ENCODE peak calls at places on chromosomes 6 and 20, in eight cellular contexts. J is WTC11, D is MM.1S, S is left lung, C is lung, W is dorsolateral prefrontal cortex, U is right lobe of liver, B is psoas muscle. Z is an unnamed sample.

GRCh38 chr20:51562334-51563140 is 20.0 kb upstream of the NFATC2 start:
- DNase-seq in C (peak), J (peak), S (peak), W (no peak), B (peak), D (no peak), U (peak), Z (peak)

GRCh38 chr20:44694159-44694558 is 21.0 kb upstream of the CCN5 start:
- DNase-seq in W (no peak), B (no peak), S (no peak), U (no peak), C (no peak), D (no peak), J (no peak), Z (no peak)

GRCh38 chr6:126072834-126073233 is 86.5 kb downstream of the TRMT11 start:
- DNase-seq in S (no peak), D (no peak), J (no peak), W (no peak), B (no peak), C (no peak), U (no peak), Z (no peak)

GRCh38 chr20:63464289-63464635 is 8.2 kb downstream of the KCNQ2 start:
- DNase-seq in J (no peak), D (no peak), W (no peak), B (no peak), S (no peak), C (no peak), U (no peak), Z (no peak)

GRCh38 chr20:43558412-43559146 is at the start of gene SGK2:
- DNase-seq in C (peak), S (peak), W (no peak), B (no peak), U (peak), D (no peak), J (no peak), Z (no peak)

GRCh38 chr6:99933129-99933528 is 60.9 kb downstream of the MCHR2 start:
- DNase-seq in B (no peak), W (no peak), D (no peak), S (no peak), U (no peak), C (no peak), J (no peak), Z (no peak)

GRCh38 chr20:34017610-34018009 is 23.9 kb downstream of the RALY start:
- DNase-seq in J (no peak), C (no peak), U (no peak), D (peak), W (no peak), B (no peak), S (no peak), Z (no peak)

GRCh38 chr6:43217351-43217750 is 11.9 kb downstream of the DNPH1 start:
- DNase-seq in D (no peak), W (no peak), U (no peak), S (no peak), J (no peak), B (peak), C (peak), Z (no peak)

GRCh38 chr6:150276168-150276958 is 92.4 kb upstream of the IYD start:
- DNase-seq in U (no peak), J (no peak), D (no peak), W (no peak), C (no peak), S (no peak), B (no peak), Z (no peak)

GRCh38 chr6:46011241-46012085 is 4.2 kb downstream of the CLIC5 start:
- DNase-seq in C (no peak), W (no peak), J (no peak), B (no peak), U (no peak), S (no peak), D (peak), Z (peak)

GRCh38 chr6:71888720-71889340 is 2.5 kb downstream of the RIMS1 start:
- DNase-seq in B (no peak), J (no peak), W (no peak), C (no peak), S (no peak), D (no peak), U (no peak), Z (no peak)

GRCh38 chr6:43770417-43771209 is 602 bp downstream of the VEGFA start:
- DNase-seq in C (peak), U (peak), W (peak), B (peak), S (peak), J (peak), D (peak), Z (peak)

GRCh38 chr6:68895929-68896328 is 260.8 kb downstream of the ADGRB3 start:
- DNase-seq in S (no peak), D (no peak), J (no peak), U (no peak), B (no peak), W (no peak), C (no peak), Z (no peak)

GRCh38 chr6:100257661-100258395 is 206.9 kb downstream of the SIM1 start:
- DNase-seq in C (no peak), B (no peak), U (no peak), J (no peak), D (no peak), W (no peak), S (no peak), Z (peak)

GRCh38 chr6:83908813-83909212 is 49.3 kb downstream of the CYB5R4 start:
- DNase-seq in J (no peak), S (no peak), D (no peak), W (no peak), B (no peak), U (no peak), C (no peak), Z (no peak)

GRCh38 chr6:85923013-85923430 is 280.3 kb upstream of the SYNCRIP start:
- DNase-seq in C (no peak), S (no peak), J (peak), W (no peak), U (no peak), D (peak), B (no peak), Z (peak)

GRCh38 chr6:33694401-33694931 is 17.0 kb downstream of the UQCC2 start:
- DNase-seq in B (peak), W (no peak), C (no peak), D (no peak), S (no peak), U (no peak), J (no peak), Z (no peak)

GRCh38 chr20:24777746-24778145 is 171.3 kb upstream of the CST7 start:
- DNase-seq in U (no peak), C (no peak), W (peak), S (peak), B (peak), D (no peak), J (no peak), Z (no peak)

GRCh38 chr20:50900261-50900660 is 31.0 kb downstream of the ADNP start:
- DNase-seq in B (no peak), W (no peak), C (no peak), S (no peak), J (no peak), U (no peak), D (no peak), Z (no peak)

GRCh38 chr20:52972965-52973819 is 1.0 kb downstream of the TSHZ2 start:
- DNase-seq in B (peak), C (no peak), D (peak), J (peak), S (no peak), W (no peak), U (peak), Z (no peak)

GRCh38 chr6:2658788-2659187 is 91.9 kb downstream of the MYLK4 start:
- DNase-seq in B (no peak), U (no peak), C (no peak), S (no peak), D (no peak), W (no peak), J (no peak), Z (peak)

GRCh38 chr20:45028424-45029136 is 62.3 kb downstream of the STK4 start:
- DNase-seq in W (no peak), B (no peak), J (no peak), U (no peak), S (no peak), C (no peak), D (no peak), Z (no peak)

GRCh38 chr6:168034537-168034936 is 37.1 kb downstream of the KIF25 start:
- DNase-seq in B (no peak), C (no peak), D (no peak), J (no peak), S (no peak), W (no peak), U (no peak), Z (no peak)

GRCh38 chr20:478949-479429 is 16.7 kb upstream of the TBC1D20 start:
- DNase-seq in W (no peak), J (no peak), U (no peak), D (peak), C (no peak), B (no peak), S (no peak), Z (peak)

GRCh38 chr6:20024979-20025378 is 187.3 kb downstream of the MBOAT1 start:
- DNase-seq in B (no peak), D (no peak), J (no peak), U (no peak), S (no peak), C (no peak), W (no peak), Z (no peak)

GRCh38 chr6:63899550-63899949 is 263.9 kb downstream of the PHF3 start:
- DNase-seq in W (no peak), S (no peak), C (no peak), U (no peak), D (peak), B (no peak), J (no peak), Z (no peak)

GRCh38 chr6:33343953-33344611 is 26.5 kb upstream of the ZBTB22 start:
- DNase-seq in B (no peak), W (no peak), D (peak), J (no peak), S (no peak), U (no peak), C (no peak), Z (peak)

GRCh38 chr20:45448250-45448649 is 21.3 kb upstream of the WFDC2 start:
- DNase-seq in C (no peak), J (no peak), U (no peak), W (no peak), D (no peak), S (no peak), B (no peak), Z (no peak)

GRCh38 chr6:125821825-125822281 is 31.1 kb downstream of the NCOA7 start:
- DNase-seq in J (no peak), S (no peak), C (no peak), U (peak), B (no peak), W (no peak), D (no peak), Z (no peak)

GRCh38 chr6:111193156-111193555 is 105.9 kb downstream of the SLC16A10 start:
- DNase-seq in U (no peak), C (no peak), S (no peak), B (no peak), W (no peak), J (no peak), D (no peak), Z (no peak)

GRCh38 chr6:166341464-166341863 is 881 bp downstream of the SFT2D1 start:
- DNase-seq in D (no peak), B (no peak), J (no peak), W (no peak), S (no peak), U (no peak), C (no peak), Z (no peak)

GRCh38 chr6:27867051-27867940 is 44.9 kb downstream of the OR2B2 start:
- DNase-seq in C (peak), B (peak), W (no peak), U (peak), D (peak), J (peak), S (peak), Z (peak)
- TF ChIP-seq CTCF in C (no peak), B (no peak), W (no peak), U (no peak), D (no peak), J (no peak), S (no peak), Z (no peak)

GRCh38 chr6:158571826-158572652 is 12.1 kb downstream of the TMEM181 start:
- DNase-seq in C (peak), B (peak), U (no peak), S (peak), W (peak), J (no peak), D (no peak), Z (no peak)
- TF ChIP-seq CTCF in C (no peak), B (no peak), U (no peak), S (no peak), W (no peak), J (no peak), D (no peak), Z (no peak)

DNA sequence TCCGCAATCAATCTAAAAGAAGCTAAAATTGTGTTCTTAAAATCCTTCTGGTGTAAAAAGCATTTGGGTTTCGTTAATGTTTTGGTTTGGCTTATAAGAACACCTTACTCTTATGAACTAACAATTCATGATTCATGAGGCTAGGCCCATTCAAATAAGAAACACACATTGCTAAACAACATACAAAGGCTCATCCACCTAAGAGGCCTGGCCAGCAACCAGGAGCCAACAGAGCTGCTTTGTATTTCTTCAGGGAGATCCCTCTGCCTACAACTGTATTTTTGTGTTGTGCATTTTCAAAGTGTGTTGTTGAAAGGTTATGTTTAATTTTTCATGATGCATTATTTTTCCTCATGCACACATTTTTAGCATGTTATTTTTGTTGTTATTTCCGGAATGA is 98.6 kb downstream of the PTPRK start:
- DNase-seq in B (no peak), C (no peak), S (no peak), D (no peak), W (no peak), U (no peak), J (no peak), Z (no peak)
- TF ChIP-seq CTCF in B (no peak), C (no peak), S (no peak), D (no peak), W (no peak), U (no peak), J (no peak), Z (no peak)

GRCh38 chr20:55632592-55632991 is 372.7 kb downstream of the CBLN4 start:
- DNase-seq in U (no peak), S (no peak), W (no peak), B (no peak), D (no peak), J (no peak), C (no peak), Z (no peak)
- TF ChIP-seq CTCF in U (no peak), S (no peak), W (no peak), B (no peak), D (no peak), J (no peak), C (no peak), Z (no peak)

GRCh38 chr20:49345538-49345937 is 67.7 kb upstream of the ZNFX1 start:
- DNase-seq in J (no peak), D (no peak), C (no peak), S (no peak), B (peak), W (peak), U (no peak), Z (no peak)

GRCh38 chr20:49347156-49347555 is 69.3 kb upstream of the ZNFX1 start:
- DNase-seq in U (no peak), J (no peak), S (no peak), C (no peak), D (no peak), W (no peak), B (no peak), Z (no peak)

GRCh38 chr20:49344975-49345374 is 67.1 kb upstream of the ZNFX1 start:
- DNase-seq in J (no peak), B (peak), C (peak), S (peak), U (no peak), D (no peak), W (peak), Z (no peak)

GRCh38 chr20:49348563-49348962 is 70.7 kb upstream of the ZNFX1 start:
- DNase-seq in B (no peak), C (no peak), J (no peak), U (no peak), S (no peak), W (no peak), D (no peak), Z (no peak)

DNA sequence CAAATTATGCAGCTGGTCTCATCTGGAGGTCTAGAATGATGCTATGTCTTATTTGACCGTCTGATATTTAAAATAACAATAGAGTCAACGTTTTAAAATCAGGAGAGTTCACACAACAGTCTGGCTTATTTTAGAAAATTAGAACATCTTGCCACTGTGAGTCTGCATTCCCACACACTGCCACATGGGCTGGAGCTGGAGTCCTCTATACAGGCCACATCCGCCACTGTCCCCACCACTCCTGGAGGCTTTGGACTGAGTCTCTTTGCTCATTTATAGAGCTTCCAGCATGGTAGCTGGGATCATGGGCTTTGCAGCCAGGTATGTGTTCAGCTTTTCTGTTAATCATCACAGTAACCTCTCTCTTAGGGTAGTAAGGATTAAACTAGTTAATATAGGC is 68.8 kb upstream of the ZNFX1 start:
- DNase-seq in W (no peak), J (no peak), B (no peak), S (no peak), D (no peak), U (no peak), C (no peak), Z (no peak)
- TF ChIP-seq CTCF in W (no peak), J (no peak), B (no peak), S (no peak), D (no peak), U (no peak), C (no peak), Z (no peak)

Z was measured in GM10248.